ENCODE peak calls at places on chromosomes 7 and 10, in eight cellular contexts. X is iPS-NIHi11; H is nucleus accumbens; Z is NCI-H2081; M is stimulated activated CD4-positive, alpha-beta T cell treated with anti-CD3 and anti-CD28 coated beads, Interleukin-15, amount 100 ng/mL, for 1 hour; R is iris pigment epithelial cell; I is activated T-helper 1 cell treated with Interleukin-2 at 50 U/mL for 16 hours; Y is left ventricle myocardium inferior. O is an unnamed sample.

GRCh38 chr7:134375206-134375605 is 58.5 kb upstream of the SLC35B4 start:
- DNase-seq in R (no peak), X (no peak), Y (no peak), H (no peak), I (no peak), Z (no peak), M (no peak), O (no peak)

GRCh38 chr7:47758546-47758945 is 176.6 kb upstream of the TNS3 start:
- DNase-seq in Y (no peak), X (no peak), H (no peak), Z (no peak), M (no peak), R (peak), I (no peak), O (peak)

GRCh38 chr10:121579656-121580055 is 18.6 kb downstream of the FGFR2 start:
- DNase-seq in I (no peak), Z (no peak), H (no peak), R (no peak), Y (no peak), X (peak), M (no peak), O (peak)

GRCh38 chr10:51832652-51833383 is 133.4 kb upstream of the CSTF2T start:
- DNase-seq in R (peak), Z (no peak), X (peak), H (no peak), M (no peak), Y (no peak), I (no peak), O (peak)

GRCh38 chr10:61068471-61068870 is 124.5 kb upstream of the RHOBTB1 start:
- DNase-seq in X (no peak), R (peak), M (no peak), Z (no peak), I (no peak), H (no peak), Y (no peak), O (no peak)

GRCh38 chr7:157522189-157522588 is 185.4 kb downstream of the DNAJB6 start:
- DNase-seq in I (no peak), M (no peak), Y (no peak), H (no peak), R (no peak), X (no peak), Z (no peak), O (no peak)

GRCh38 chr7:158023563-158024350 is 563.9 kb downstream of the PTPRN2 start:
- DNase-seq in Z (no peak), M (no peak), I (no peak), R (no peak), X (no peak), H (no peak), Y (no peak), O (no peak)

GRCh38 chr7:127918130-127918529 is 113.1 kb downstream of the LRRC4 start:
- DNase-seq in I (no peak), M (no peak), H (no peak), R (no peak), Y (no peak), X (no peak), Z (no peak), O (no peak)

GRCh38 chr7:69263550-69263949 is 334.7 kb upstream of the AUTS2 start:
- DNase-seq in M (no peak), I (no peak), Z (no peak), H (no peak), Y (no peak), X (no peak), R (no peak), O (no peak)

GRCh38 chr7:2540641-2541051 is 14.7 kb downstream of the BRAT1 start:
- DNase-seq in Z (no peak), I (no peak), R (no peak), Y (no peak), M (no peak), X (no peak), H (no peak), O (no peak)

GRCh38 chr10:96339383-96339782 is 19.4 kb downstream of the OPALIN start:
- DNase-seq in M (no peak), H (no peak), X (no peak), I (no peak), Y (no peak), R (no peak), Z (no peak), O (no peak)

GRCh38 chr7:151838861-151839381 is 38.0 kb downstream of the PRKAG2 start:
- DNase-seq in X (no peak), Z (no peak), M (peak), I (peak), R (no peak), H (no peak), Y (peak), O (no peak)

GRCh38 chr10:117535045-117535751 is 7.3 kb upstream of the EMX2 start:
- DNase-seq in X (no peak), R (no peak), I (no peak), Y (no peak), H (no peak), M (no peak), Z (no peak), O (no peak)

GRCh38 chr7:16320261-16320660 is 101.1 kb downstream of the CRPPA start:
- DNase-seq in Y (no peak), Z (no peak), M (no peak), H (no peak), R (no peak), X (no peak), I (no peak), O (no peak)

GRCh38 chr7:35705932-35706461 is 11.1 kb upstream of the HERPUD2 start:
- DNase-seq in Z (no peak), H (no peak), X (no peak), Y (no peak), I (no peak), R (no peak), M (no peak), O (no peak)

GRCh38 chr10:16845248-16845647 is 28.0 kb upstream of the RSU1 start:
- DNase-seq in Y (no peak), Z (no peak), M (no peak), R (peak), I (no peak), H (no peak), X (no peak), O (no peak)

GRCh38 chr7:40899151-40899550 is 764.3 kb downstream of the SUGCT start:
- DNase-seq in Z (no peak), Y (no peak), H (no peak), X (no peak), M (no peak), R (no peak), I (no peak), O (no peak)

GRCh38 chr10:102752266-102752930 is 8.7 kb downstream of the WBP1L start:
- DNase-seq in I (no peak), H (no peak), Y (no peak), Z (no peak), M (no peak), R (peak), X (no peak), O (no peak)

GRCh38 chr7:105249216-105249615 is 139.5 kb downstream of the SRPK2 start:
- DNase-seq in I (no peak), R (peak), Z (no peak), Y (no peak), H (no peak), M (no peak), X (no peak), O (no peak)

GRCh38 chr10:100982916-100983830 is 4.1 kb downstream of the MRPL43 start:
- DNase-seq in H (no peak), R (no peak), Y (no peak), M (no peak), I (no peak), Z (no peak), X (no peak), O (no peak)

GRCh38 chr10:59072038-59072437 is 104.4 kb upstream of the PHYHIPL start:
- DNase-seq in X (no peak), Z (no peak), M (no peak), Y (no peak), R (no peak), I (no peak), H (no peak), O (no peak)

GRCh38 chr7:29754874-29755490 is 51.3 kb upstream of the WIPF3 start:
- DNase-seq in Z (no peak), R (no peak), M (no peak), Y (no peak), X (no peak), I (no peak), H (no peak), O (no peak)

GRCh38 chr7:140656548-140657515 is 15.9 kb upstream of the ADCK2 start:
- DNase-seq in X (no peak), M (no peak), R (peak), I (no peak), Y (no peak), Z (no peak), H (no peak), O (peak)

GRCh38 chr10:125064681-125065492 is 95.5 kb downstream of the CTBP2 start:
- DNase-seq in I (no peak), H (no peak), M (no peak), R (peak), Y (no peak), X (peak), Z (no peak), O (no peak)

GRCh38 chr10:77796311-77796915 is 130.1 kb downstream of the DLG5 start:
- DNase-seq in I (no peak), X (no peak), Y (no peak), R (no peak), H (no peak), M (no peak), Z (no peak), O (no peak)

GRCh38 chr10:108039821-108040584 is 875.5 kb upstream of the SORCS1 start:
- DNase-seq in M (no peak), Z (no peak), I (no peak), Y (no peak), R (no peak), H (no peak), X (no peak), O (no peak)